ENCODE peak calls at places on chromosomes 6 and 20, in five cellular contexts. U is astrocyte of the spinal cord, K is Peyer's patch, H is prostate gland, B is lower lobe of right lung. G is an unnamed sample.

GRCh38 chr6:9233226-9233625 is 797.9 kb upstream of the SLC35B3 start:
- DNase-seq in U (no peak), K (no peak), H (no peak), B (no peak), G (no peak)

GRCh38 chr6:32883789-32884188 is 29.8 kb downstream of the PSMB9 start:
- DNase-seq in U (no peak), K (no peak), H (no peak), B (peak), G (no peak)

GRCh38 chr6:108559884-108560462 is 744 bp upstream of the FOXO3 start:
- DNase-seq in U (peak), K (no peak), H (peak), B (peak), G (no peak)

GRCh38 chr20:5331340-5331739 is 14.6 kb upstream of the PROKR2 start:
- DNase-seq in U (no peak), K (no peak), H (no peak), B (no peak), G (no peak)

GRCh38 chr6:163897669-163898068 is 483.2 kb downstream of the QKI start:
- DNase-seq in U (no peak), K (no peak), H (no peak), B (no peak), G (no peak)

GRCh38 chr20:49644980-49645565 is 68.6 kb downstream of the B4GALT5 start:
- DNase-seq in U (no peak), K (no peak), H (no peak), B (no peak), G (no peak)

GRCh38 chr20:24492698-24493097 is 23.3 kb downstream of the SYNDIG1 start:
- DNase-seq in U (no peak), K (no peak), H (no peak), B (no peak), G (no peak)

GRCh38 chr6:142945446-142946180 is 637 bp upstream of the HIVEP2 start:
- DNase-seq in U (no peak), K (peak), H (peak), B (peak), G (no peak)

GRCh38 chr20:25547063-25547462 is 38.3 kb downstream of the NINL start:
- DNase-seq in U (no peak), K (no peak), H (no peak), B (no peak), G (peak)

GRCh38 chr20:56439784-56440291 is 27.8 kb downstream of the CASS4 start:
- DNase-seq in U (peak), K (no peak), H (no peak), B (peak), G (no peak)

GRCh38 chr20:8370774-8371173 is 238.7 kb downstream of the PLCB1 start:
- DNase-seq in U (no peak), K (no peak), H (no peak), B (no peak), G (no peak)

GRCh38 chr6:13581700-13582229 is 7.4 kb downstream of the SIRT5 start:
- DNase-seq in U (no peak), K (no peak), H (no peak), B (no peak), G (no peak)

DNA sequence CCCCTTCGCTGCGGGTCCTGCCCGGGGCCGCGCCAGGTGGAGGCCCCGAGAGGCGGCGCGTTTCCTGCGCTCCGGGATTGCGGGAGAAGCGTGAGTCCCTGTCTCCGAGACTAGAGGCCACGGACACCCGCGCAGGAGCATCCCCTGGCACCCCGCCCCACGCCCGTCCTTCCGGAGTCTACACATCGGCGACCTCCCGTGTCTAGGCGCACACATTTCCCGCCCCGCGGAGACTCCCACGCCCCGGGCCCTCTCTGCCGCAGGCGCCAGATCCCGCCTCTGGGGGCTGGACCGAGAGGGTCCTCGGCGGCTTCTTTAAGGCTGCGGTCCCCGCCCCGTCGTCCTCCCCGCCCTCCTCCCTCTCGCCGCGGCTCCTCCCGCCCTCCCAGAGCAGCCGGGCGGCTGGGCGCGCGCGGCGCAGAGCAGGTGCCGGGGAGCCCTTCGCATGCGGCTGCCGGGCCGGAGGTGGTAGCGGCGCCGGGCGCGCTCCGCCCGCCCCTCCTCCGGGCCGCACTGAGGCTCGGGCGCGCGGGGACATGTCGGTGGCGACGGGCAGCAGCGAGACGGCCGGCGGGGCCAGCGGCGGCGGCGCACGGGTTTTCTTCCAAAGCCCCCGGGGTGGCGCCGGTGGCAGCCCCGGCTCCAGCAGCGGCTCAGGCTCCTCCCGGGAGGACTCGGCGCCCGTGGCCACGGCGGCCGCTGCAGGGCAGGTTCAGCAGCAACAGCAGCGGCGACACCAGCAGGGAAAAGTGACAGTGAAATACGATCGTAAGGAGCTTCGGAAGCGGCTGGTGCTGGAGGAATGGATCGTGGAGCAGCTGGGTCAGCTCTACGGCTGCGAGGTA is at the start of gene PPP1R14C:
- DNase-seq in U (no peak), K (peak), H (no peak), B (peak), G (no peak)
- TF ChIP-seq CTCF in U (no peak), K (no peak), H (no peak), B (no peak), G (no peak)

DNA sequence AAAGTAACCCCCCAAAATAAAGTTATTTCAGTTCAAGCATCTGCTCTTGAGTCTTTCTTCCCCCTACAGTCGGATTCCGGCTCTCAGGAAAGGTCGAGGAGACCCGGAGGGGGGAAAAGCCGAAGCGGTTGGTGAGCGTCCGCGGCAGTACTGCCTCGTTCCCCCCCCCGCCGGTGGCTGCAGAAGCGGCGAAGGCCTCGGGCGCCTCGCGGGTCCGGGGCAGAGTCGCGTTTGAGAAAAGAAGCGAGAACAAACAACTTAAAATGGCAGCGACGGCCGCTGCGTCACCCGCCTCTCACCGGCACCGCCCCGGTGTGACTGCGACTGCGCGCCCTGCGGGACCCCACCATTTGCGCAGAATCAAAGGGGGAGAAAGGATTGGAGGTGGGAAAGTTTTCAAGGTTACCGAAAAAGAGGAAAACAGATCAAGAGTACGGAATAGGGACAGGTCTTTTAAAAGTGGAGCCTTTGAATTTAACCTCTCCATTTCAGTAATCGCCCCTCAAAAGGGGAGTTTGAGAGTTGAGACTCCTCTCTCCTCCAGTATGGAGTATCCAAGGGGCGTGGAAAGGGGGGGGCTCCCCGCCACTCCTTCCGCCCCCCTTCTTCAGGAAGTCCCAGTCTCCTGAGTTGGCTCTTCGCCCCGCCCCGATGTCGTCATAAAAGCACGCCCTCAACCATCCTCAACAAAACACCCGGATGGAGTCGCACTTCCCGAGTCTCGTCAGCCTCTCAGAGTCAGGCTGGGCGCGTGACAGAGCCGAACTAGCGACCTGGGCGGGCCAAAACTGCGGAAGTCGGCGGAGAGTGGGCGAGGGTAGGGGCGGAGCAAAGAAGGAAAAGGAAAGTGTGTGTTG is 1.9 kb upstream of the C6orf62 start:
- DNase-seq in U (peak), K (peak), H (peak), B (peak), G (peak)
- TF ChIP-seq CTCF in U (peak), K (peak), H (no peak), B (no peak), G (no peak)

DNA sequence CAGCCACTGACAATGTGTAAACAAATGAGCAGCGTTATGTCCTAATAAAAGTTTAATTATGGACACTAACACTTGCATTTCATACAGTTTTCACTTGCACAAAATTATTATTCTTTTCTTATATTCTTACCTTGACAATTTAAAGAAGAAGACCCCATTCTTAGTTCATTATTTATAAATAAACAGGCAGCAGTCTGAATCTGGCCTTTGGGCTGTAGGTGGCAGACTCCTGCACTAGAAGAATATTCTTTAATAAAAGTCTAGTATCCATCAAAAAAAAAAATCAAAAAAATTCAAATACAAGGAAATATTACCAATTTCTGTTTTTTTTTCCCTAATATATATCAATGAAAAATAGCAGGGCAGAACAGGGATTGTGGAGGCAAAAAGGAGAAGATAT is 24.8 kb downstream of the PTCHD4 start:
- DNase-seq in U (no peak), K (no peak), H (no peak), B (no peak), G (no peak)
- TF ChIP-seq CTCF in U (peak), K (no peak), H (no peak), B (no peak), G (no peak)

GRCh38 chr20:13420625-13421024 is 199.6 kb downstream of the ISM1 start:
- DNase-seq in U (no peak), K (no peak), H (no peak), B (no peak), G (no peak)

GRCh38 chr20:13424174-13424833 is 203.2 kb downstream of the ISM1 start:
- DNase-seq in U (no peak), K (no peak), H (no peak), B (no peak), G (no peak)

GRCh38 chr20:13422637-13423036 is 201.6 kb downstream of the ISM1 start:
- DNase-seq in U (no peak), K (no peak), H (no peak), B (no peak), G (no peak)

GRCh38 chr20:13425401-13425800 is 204.3 kb downstream of the ISM1 start:
- DNase-seq in U (no peak), K (no peak), H (no peak), B (no peak), G (no peak)

DNA sequence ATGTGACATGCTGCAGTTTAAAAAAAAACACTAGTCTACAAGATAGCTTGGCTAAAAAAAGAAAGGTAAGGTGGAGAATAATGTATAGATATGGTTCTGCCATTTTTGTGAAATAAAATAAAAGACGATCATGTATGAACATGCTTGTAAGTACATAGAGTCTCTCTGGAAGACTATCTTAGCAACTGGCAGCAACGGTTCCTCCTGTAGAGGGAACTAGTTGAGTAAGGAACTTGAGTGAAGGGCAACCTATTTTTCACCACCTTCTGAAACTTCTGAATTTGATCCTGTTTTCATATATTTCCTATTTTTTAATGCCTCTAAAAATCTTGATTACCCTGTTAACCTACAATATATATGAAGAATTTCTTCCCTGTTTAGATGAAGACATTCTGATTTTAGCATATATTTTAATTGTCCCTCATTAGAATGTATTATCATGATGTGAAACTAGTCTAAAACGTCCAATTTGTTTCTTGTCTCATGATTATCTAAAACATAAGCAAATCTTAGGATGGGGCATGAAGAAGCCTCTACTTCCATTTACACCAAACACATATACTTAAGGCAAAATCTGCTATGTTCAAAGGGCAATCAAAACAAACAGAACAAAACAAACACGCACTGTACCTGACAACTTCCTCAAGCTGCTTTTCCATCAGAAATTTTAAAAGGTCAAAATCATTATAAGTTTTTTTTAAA is 202.5 kb downstream of the ISM1 start:
- DNase-seq in U (no peak), K (no peak), H (no peak), B (no peak), G (no peak)
- TF ChIP-seq CTCF in U (no peak), K (no peak), H (no peak), B (no peak), G (no peak)

DNA sequence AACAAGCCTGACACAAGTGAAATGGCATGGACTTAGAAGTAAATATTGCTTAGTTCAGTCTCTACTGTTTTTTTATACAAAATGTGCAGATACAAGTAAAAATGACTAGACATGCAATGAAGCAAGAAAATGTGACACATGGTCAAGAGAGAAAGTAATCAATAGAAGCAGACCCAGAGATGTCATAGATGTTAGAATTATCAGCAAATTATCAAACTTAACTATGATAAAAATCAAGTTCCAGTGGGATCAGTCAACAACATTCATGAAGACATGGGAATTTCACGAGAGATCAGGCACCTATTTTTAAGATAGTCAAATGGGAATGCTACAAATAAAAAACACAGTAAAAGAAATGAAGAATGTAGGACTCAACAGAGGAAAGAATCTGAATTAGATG is 267.0 kb downstream of the SLC35F1 start:
- DNase-seq in U (no peak), K (no peak), H (no peak), B (no peak), G (no peak)
- TF ChIP-seq CTCF in U (no peak), K (no peak), H (no peak), B (no peak), G (no peak)

DNA sequence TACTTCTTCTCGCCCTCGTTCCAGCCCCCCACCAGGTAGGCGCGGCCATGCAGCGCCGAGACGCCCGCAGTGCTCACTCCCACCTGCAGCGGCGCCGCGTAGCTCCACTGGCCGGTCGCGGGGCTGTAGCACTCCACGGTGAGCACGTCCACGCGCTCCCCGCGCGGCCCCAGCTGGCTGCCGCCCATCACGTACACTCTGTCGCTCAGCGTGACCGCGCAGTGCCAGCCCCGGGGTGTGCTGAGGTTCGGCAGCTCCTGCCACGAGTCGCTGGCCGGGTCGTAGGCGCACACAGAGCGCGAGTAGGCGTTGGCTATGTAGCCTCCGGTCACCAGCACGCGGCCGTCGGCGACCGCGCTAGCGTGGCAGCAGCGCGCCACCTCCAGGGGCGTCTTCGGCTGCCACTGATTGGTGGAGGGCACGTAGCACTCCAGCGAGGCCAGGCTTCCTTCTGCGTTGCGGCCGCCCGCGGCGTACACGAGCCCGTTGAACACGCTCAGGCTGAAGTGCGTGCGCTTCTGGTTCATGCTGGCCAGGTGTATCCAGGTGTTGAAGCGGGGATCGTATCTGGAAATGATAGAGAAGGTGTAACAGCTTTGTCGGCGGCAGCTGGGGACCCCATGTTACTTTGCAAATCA is 13.7 kb downstream of the KLHL31 start:
- DNase-seq in U (peak), K (peak), H (peak), B (peak), G (no peak)
- TF ChIP-seq CTCF in U (peak), K (peak), H (peak), B (peak), G (peak)

DNA sequence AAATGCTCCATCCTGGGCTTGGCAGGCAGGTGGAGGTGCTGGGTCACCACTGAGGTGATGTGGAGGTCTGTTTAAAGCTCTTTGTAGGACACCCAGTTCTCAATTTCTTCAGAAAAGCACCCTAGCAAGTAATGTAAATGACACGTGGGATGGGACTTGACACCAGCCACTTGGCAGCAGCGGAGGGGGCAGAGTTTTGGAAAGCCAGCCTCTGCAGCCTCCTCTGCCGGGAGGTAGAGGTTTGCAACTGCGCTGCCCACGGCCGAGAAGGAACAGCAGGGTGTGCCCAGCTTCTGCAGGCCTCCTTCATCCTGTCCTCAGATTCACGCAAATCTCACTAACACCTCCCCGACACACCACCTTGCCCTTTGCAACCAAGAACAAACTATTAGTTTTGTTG is 77.3 kb downstream of the RAMACL start:
- DNase-seq in U (no peak), K (no peak), H (no peak), B (no peak), G (no peak)
- TF ChIP-seq CTCF in U (no peak), K (no peak), H (no peak), B (no peak), G (no peak)